ENCODE peak calls at places on chromosome 20, in nine cellular contexts. One of them, this sample, is unnamed.

GRCh38 chr20:46970937-46971630 is 76.4 kb downstream of the EYA2 start:
- DNase-seq in transverse colon: no peak
- DNase-seq in GM06990: no peak
- DNase-seq in CD4-positive, alpha-beta T cell: no peak
- DNase-seq in tibial nerve: no peak
- DNase-seq in naive thymus-derived CD8-positive, alpha-beta T cell: no peak
- DNase-seq in substantia nigra: no peak
- DNase-seq in stimulated activated naive CD8-positive, alpha-beta T cell treated with anti-CD3 and anti-CD28 coated beads, Interleukin-15, amount 100 ng/mL, for 72 hours: no peak
- DNase-seq in GM13977: peak
- DNase-seq in this sample: no peak

GRCh38 chr20:51195419-51195901 is 172.6 kb upstream of the KCNG1 start:
- DNase-seq in transverse colon: no peak
- DNase-seq in GM06990: no peak
- DNase-seq in CD4-positive, alpha-beta T cell: no peak
- DNase-seq in tibial nerve: no peak
- DNase-seq in naive thymus-derived CD8-positive, alpha-beta T cell: no peak
- DNase-seq in substantia nigra: no peak
- DNase-seq in stimulated activated naive CD8-positive, alpha-beta T cell treated with anti-CD3 and anti-CD28 coated beads, Interleukin-15, amount 100 ng/mL, for 72 hours: no peak
- DNase-seq in GM13977: no peak
- DNase-seq in this sample: no peak

GRCh38 chr20:37745553-37745952 is 51.7 kb downstream of the CTNNBL1 start:
- DNase-seq in transverse colon: no peak
- DNase-seq in GM06990: peak
- DNase-seq in CD4-positive, alpha-beta T cell: no peak
- DNase-seq in tibial nerve: no peak
- DNase-seq in naive thymus-derived CD8-positive, alpha-beta T cell: no peak
- DNase-seq in substantia nigra: no peak
- DNase-seq in stimulated activated naive CD8-positive, alpha-beta T cell treated with anti-CD3 and anti-CD28 coated beads, Interleukin-15, amount 100 ng/mL, for 72 hours: peak
- DNase-seq in GM13977: no peak
- DNase-seq in this sample: no peak

GRCh38 chr20:63873477-63873971 is 8.5 kb downstream of the TPD52L2 start:
- DNase-seq in transverse colon: peak
- DNase-seq in GM06990: no peak
- DNase-seq in CD4-positive, alpha-beta T cell: no peak
- DNase-seq in tibial nerve: no peak
- DNase-seq in naive thymus-derived CD8-positive, alpha-beta T cell: no peak
- DNase-seq in substantia nigra: no peak
- DNase-seq in stimulated activated naive CD8-positive, alpha-beta T cell treated with anti-CD3 and anti-CD28 coated beads, Interleukin-15, amount 100 ng/mL, for 72 hours: no peak
- DNase-seq in GM13977: no peak
- DNase-seq in this sample: no peak

GRCh38 chr20:49398401-49399144 is 83.9 kb downstream of the KCNB1 start:
- DNase-seq in transverse colon: no peak
- DNase-seq in GM06990: no peak
- DNase-seq in CD4-positive, alpha-beta T cell: no peak
- DNase-seq in tibial nerve: no peak
- DNase-seq in naive thymus-derived CD8-positive, alpha-beta T cell: no peak
- DNase-seq in substantia nigra: no peak
- DNase-seq in stimulated activated naive CD8-positive, alpha-beta T cell treated with anti-CD3 and anti-CD28 coated beads, Interleukin-15, amount 100 ng/mL, for 72 hours: no peak
- DNase-seq in GM13977: no peak
- DNase-seq in this sample: no peak

GRCh38 chr20:48704761-48705160 is 123.0 kb downstream of the PREX1 start:
- DNase-seq in transverse colon: no peak
- DNase-seq in GM06990: no peak
- DNase-seq in CD4-positive, alpha-beta T cell: no peak
- DNase-seq in tibial nerve: no peak
- DNase-seq in naive thymus-derived CD8-positive, alpha-beta T cell: no peak
- DNase-seq in substantia nigra: no peak
- DNase-seq in stimulated activated naive CD8-positive, alpha-beta T cell treated with anti-CD3 and anti-CD28 coated beads, Interleukin-15, amount 100 ng/mL, for 72 hours: no peak
- DNase-seq in GM13977: no peak
- DNase-seq in this sample: no peak

GRCh38 chr20:59724457-59725366 is 120.4 kb downstream of the PHACTR3 start:
- DNase-seq in transverse colon: no peak
- DNase-seq in GM06990: no peak
- DNase-seq in CD4-positive, alpha-beta T cell: no peak
- DNase-seq in tibial nerve: no peak
- DNase-seq in naive thymus-derived CD8-positive, alpha-beta T cell: no peak
- DNase-seq in substantia nigra: no peak
- DNase-seq in stimulated activated naive CD8-positive, alpha-beta T cell treated with anti-CD3 and anti-CD28 coated beads, Interleukin-15, amount 100 ng/mL, for 72 hours: no peak
- DNase-seq in GM13977: no peak
- DNase-seq in this sample: no peak

GRCh38 chr20:15767636-15768369 is 805.4 kb downstream of the KIF16B start:
- DNase-seq in transverse colon: no peak
- DNase-seq in GM06990: no peak
- DNase-seq in CD4-positive, alpha-beta T cell: no peak
- DNase-seq in tibial nerve: no peak
- DNase-seq in naive thymus-derived CD8-positive, alpha-beta T cell: no peak
- DNase-seq in substantia nigra: no peak
- DNase-seq in stimulated activated naive CD8-positive, alpha-beta T cell treated with anti-CD3 and anti-CD28 coated beads, Interleukin-15, amount 100 ng/mL, for 72 hours: no peak
- DNase-seq in GM13977: no peak
- DNase-seq in this sample: no peak

GRCh38 chr20:57396212-57396611 is 5.0 kb downstream of the RBM38 start:
- DNase-seq in transverse colon: no peak
- DNase-seq in GM06990: no peak
- DNase-seq in CD4-positive, alpha-beta T cell: no peak
- DNase-seq in tibial nerve: no peak
- DNase-seq in naive thymus-derived CD8-positive, alpha-beta T cell: peak
- DNase-seq in substantia nigra: no peak
- DNase-seq in stimulated activated naive CD8-positive, alpha-beta T cell treated with anti-CD3 and anti-CD28 coated beads, Interleukin-15, amount 100 ng/mL, for 72 hours: no peak
- DNase-seq in GM13977: no peak
- DNase-seq in this sample: no peak

GRCh38 chr20:46348231-46348803 is 40.0 kb upstream of the CDH22 start:
- DNase-seq in transverse colon: no peak
- DNase-seq in GM06990: no peak
- DNase-seq in CD4-positive, alpha-beta T cell: no peak
- DNase-seq in tibial nerve: peak
- DNase-seq in naive thymus-derived CD8-positive, alpha-beta T cell: no peak
- DNase-seq in substantia nigra: peak
- DNase-seq in stimulated activated naive CD8-positive, alpha-beta T cell treated with anti-CD3 and anti-CD28 coated beads, Interleukin-15, amount 100 ng/mL, for 72 hours: no peak
- DNase-seq in GM13977: no peak
- DNase-seq in this sample: peak

GRCh38 chr20:5933802-5934436 is 16.4 kb downstream of the TRMT6 start:
- DNase-seq in transverse colon: no peak
- DNase-seq in GM06990: no peak
- DNase-seq in CD4-positive, alpha-beta T cell: no peak
- DNase-seq in tibial nerve: no peak
- DNase-seq in naive thymus-derived CD8-positive, alpha-beta T cell: no peak
- DNase-seq in substantia nigra: no peak
- DNase-seq in stimulated activated naive CD8-positive, alpha-beta T cell treated with anti-CD3 and anti-CD28 coated beads, Interleukin-15, amount 100 ng/mL, for 72 hours: no peak
- DNase-seq in GM13977: peak
- DNase-seq in this sample: peak

GRCh38 chr20:50339196-50339901 is 148.7 kb downstream of the CEBPB start:
- DNase-seq in transverse colon: no peak
- DNase-seq in GM06990: peak
- DNase-seq in CD4-positive, alpha-beta T cell: no peak
- DNase-seq in tibial nerve: no peak
- DNase-seq in naive thymus-derived CD8-positive, alpha-beta T cell: no peak
- DNase-seq in substantia nigra: no peak
- DNase-seq in stimulated activated naive CD8-positive, alpha-beta T cell treated with anti-CD3 and anti-CD28 coated beads, Interleukin-15, amount 100 ng/mL, for 72 hours: no peak
- DNase-seq in GM13977: no peak
- DNase-seq in this sample: no peak

GRCh38 chr20:61884571-61885389 is 180.9 kb downstream of the TAF4 start:
- DNase-seq in transverse colon: no peak
- DNase-seq in GM06990: no peak
- DNase-seq in CD4-positive, alpha-beta T cell: no peak
- DNase-seq in tibial nerve: no peak
- DNase-seq in naive thymus-derived CD8-positive, alpha-beta T cell: no peak
- DNase-seq in substantia nigra: no peak
- DNase-seq in stimulated activated naive CD8-positive, alpha-beta T cell treated with anti-CD3 and anti-CD28 coated beads, Interleukin-15, amount 100 ng/mL, for 72 hours: no peak
- DNase-seq in GM13977: no peak
- DNase-seq in this sample: no peak

GRCh38 chr20:33566781-33567603 is 77.1 kb downstream of the CBFA2T2 start:
- DNase-seq in transverse colon: no peak
- DNase-seq in GM06990: no peak
- DNase-seq in CD4-positive, alpha-beta T cell: no peak
- DNase-seq in tibial nerve: no peak
- DNase-seq in naive thymus-derived CD8-positive, alpha-beta T cell: no peak
- DNase-seq in substantia nigra: no peak
- DNase-seq in stimulated activated naive CD8-positive, alpha-beta T cell treated with anti-CD3 and anti-CD28 coated beads, Interleukin-15, amount 100 ng/mL, for 72 hours: no peak
- DNase-seq in GM13977: no peak
- DNase-seq in this sample: peak

GRCh38 chr20:49990310-49990720 is 7.5 kb downstream of the SNAI1 start:
- DNase-seq in transverse colon: no peak
- DNase-seq in GM06990: no peak
- DNase-seq in CD4-positive, alpha-beta T cell: no peak
- DNase-seq in tibial nerve: no peak
- DNase-seq in naive thymus-derived CD8-positive, alpha-beta T cell: no peak
- DNase-seq in substantia nigra: peak
- DNase-seq in stimulated activated naive CD8-positive, alpha-beta T cell treated with anti-CD3 and anti-CD28 coated beads, Interleukin-15, amount 100 ng/mL, for 72 hours: no peak
- DNase-seq in GM13977: no peak
- DNase-seq in this sample: no peak

GRCh38 chr20:37405351-37405897 is 59.5 kb downstream of the SRC start:
- DNase-seq in transverse colon: no peak
- DNase-seq in GM06990: no peak
- DNase-seq in CD4-positive, alpha-beta T cell: no peak
- DNase-seq in tibial nerve: no peak
- DNase-seq in naive thymus-derived CD8-positive, alpha-beta T cell: no peak
- DNase-seq in substantia nigra: no peak
- DNase-seq in stimulated activated naive CD8-positive, alpha-beta T cell treated with anti-CD3 and anti-CD28 coated beads, Interleukin-15, amount 100 ng/mL, for 72 hours: no peak
- DNase-seq in GM13977: no peak
- DNase-seq in this sample: no peak

GRCh38 chr20:36833275-36834020 is 42.5 kb upstream of the TLDC2 start:
- DNase-seq in transverse colon: peak
- DNase-seq in GM06990: no peak
- DNase-seq in CD4-positive, alpha-beta T cell: no peak
- DNase-seq in tibial nerve: no peak
- DNase-seq in naive thymus-derived CD8-positive, alpha-beta T cell: no peak
- DNase-seq in substantia nigra: no peak
- DNase-seq in stimulated activated naive CD8-positive, alpha-beta T cell treated with anti-CD3 and anti-CD28 coated beads, Interleukin-15, amount 100 ng/mL, for 72 hours: no peak
- DNase-seq in GM13977: no peak
- DNase-seq in this sample: peak

GRCh38 chr20:56795492-56795891 is 166.4 kb downstream of the TFAP2C start:
- DNase-seq in transverse colon: no peak
- DNase-seq in GM06990: no peak
- DNase-seq in CD4-positive, alpha-beta T cell: no peak
- DNase-seq in tibial nerve: no peak
- DNase-seq in naive thymus-derived CD8-positive, alpha-beta T cell: no peak
- DNase-seq in substantia nigra: no peak
- DNase-seq in stimulated activated naive CD8-positive, alpha-beta T cell treated with anti-CD3 and anti-CD28 coated beads, Interleukin-15, amount 100 ng/mL, for 72 hours: no peak
- DNase-seq in GM13977: no peak
- DNase-seq in this sample: no peak

GRCh38 chr20:41719151-41719550 is 101.0 kb upstream of the CHD6 start:
- DNase-seq in transverse colon: no peak
- DNase-seq in GM06990: no peak
- DNase-seq in CD4-positive, alpha-beta T cell: no peak
- DNase-seq in tibial nerve: no peak
- DNase-seq in naive thymus-derived CD8-positive, alpha-beta T cell: no peak
- DNase-seq in substantia nigra: no peak
- DNase-seq in stimulated activated naive CD8-positive, alpha-beta T cell treated with anti-CD3 and anti-CD28 coated beads, Interleukin-15, amount 100 ng/mL, for 72 hours: no peak
- DNase-seq in GM13977: no peak
- DNase-seq in this sample: no peak

GRCh38 chr20:6265204-6265904 is 142.5 kb upstream of the FERMT1 start:
- DNase-seq in transverse colon: no peak
- DNase-seq in GM06990: no peak
- DNase-seq in CD4-positive, alpha-beta T cell: no peak
- DNase-seq in tibial nerve: no peak
- DNase-seq in naive thymus-derived CD8-positive, alpha-beta T cell: no peak
- DNase-seq in substantia nigra: peak
- DNase-seq in stimulated activated naive CD8-positive, alpha-beta T cell treated with anti-CD3 and anti-CD28 coated beads, Interleukin-15, amount 100 ng/mL, for 72 hours: no peak
- DNase-seq in GM13977: peak
- DNase-seq in this sample: peak

GRCh38 chr20:43895235-43895634 is 19.4 kb upstream of the TOX2 start:
- DNase-seq in transverse colon: no peak
- DNase-seq in GM06990: no peak
- DNase-seq in CD4-positive, alpha-beta T cell: no peak
- DNase-seq in tibial nerve: no peak
- DNase-seq in naive thymus-derived CD8-positive, alpha-beta T cell: no peak
- DNase-seq in substantia nigra: no peak
- DNase-seq in stimulated activated naive CD8-positive, alpha-beta T cell treated with anti-CD3 and anti-CD28 coated beads, Interleukin-15, amount 100 ng/mL, for 72 hours: no peak
- DNase-seq in GM13977: no peak
- DNase-seq in this sample: no peak

GRCh38 chr20:64101731-64102621 is 5.4 kb downstream of the NPBWR2 start:
- DNase-seq in transverse colon: peak
- DNase-seq in GM06990: peak
- DNase-seq in CD4-positive, alpha-beta T cell: peak
- DNase-seq in tibial nerve: no peak
- DNase-seq in naive thymus-derived CD8-positive, alpha-beta T cell: peak
- DNase-seq in substantia nigra: no peak
- DNase-seq in stimulated activated naive CD8-positive, alpha-beta T cell treated with anti-CD3 and anti-CD28 coated beads, Interleukin-15, amount 100 ng/mL, for 72 hours: peak
- DNase-seq in GM13977: peak
- DNase-seq in this sample: peak

GRCh38 chr20:40897177-40897700 is 131.4 kb upstream of the TOP1 start:
- DNase-seq in transverse colon: no peak
- DNase-seq in GM06990: no peak
- DNase-seq in CD4-positive, alpha-beta T cell: no peak
- DNase-seq in tibial nerve: no peak
- DNase-seq in naive thymus-derived CD8-positive, alpha-beta T cell: no peak
- DNase-seq in substantia nigra: no peak
- DNase-seq in stimulated activated naive CD8-positive, alpha-beta T cell treated with anti-CD3 and anti-CD28 coated beads, Interleukin-15, amount 100 ng/mL, for 72 hours: no peak
- DNase-seq in GM13977: no peak
- DNase-seq in this sample: no peak

GRCh38 chr20:44646023-44646640 is 5.4 kb downstream of the ADA start:
- DNase-seq in transverse colon: peak
- DNase-seq in GM06990: peak
- DNase-seq in CD4-positive, alpha-beta T cell: no peak
- DNase-seq in tibial nerve: no peak
- DNase-seq in naive thymus-derived CD8-positive, alpha-beta T cell: no peak
- DNase-seq in substantia nigra: no peak
- DNase-seq in stimulated activated naive CD8-positive, alpha-beta T cell treated with anti-CD3 and anti-CD28 coated beads, Interleukin-15, amount 100 ng/mL, for 72 hours: peak
- DNase-seq in GM13977: no peak
- DNase-seq in this sample: no peak

GRCh38 chr20:37649017-37649416 is 44.8 kb upstream of the CTNNBL1 start:
- DNase-seq in transverse colon: no peak
- DNase-seq in GM06990: no peak
- DNase-seq in CD4-positive, alpha-beta T cell: no peak
- DNase-seq in tibial nerve: no peak
- DNase-seq in naive thymus-derived CD8-positive, alpha-beta T cell: no peak
- DNase-seq in substantia nigra: no peak
- DNase-seq in stimulated activated naive CD8-positive, alpha-beta T cell treated with anti-CD3 and anti-CD28 coated beads, Interleukin-15, amount 100 ng/mL, for 72 hours: no peak
- DNase-seq in GM13977: no peak
- DNase-seq in this sample: no peak

GRCh38 chr20:19427480-19427879 is 215.0 kb downstream of the SLC24A3 start:
- DNase-seq in transverse colon: no peak
- DNase-seq in GM06990: no peak
- DNase-seq in CD4-positive, alpha-beta T cell: no peak
- DNase-seq in tibial nerve: no peak
- DNase-seq in naive thymus-derived CD8-positive, alpha-beta T cell: no peak
- DNase-seq in substantia nigra: no peak
- DNase-seq in stimulated activated naive CD8-positive, alpha-beta T cell treated with anti-CD3 and anti-CD28 coated beads, Interleukin-15, amount 100 ng/mL, for 72 hours: no peak
- DNase-seq in GM13977: no peak
- DNase-seq in this sample: no peak

GRCh38 chr20:51326241-51326819 is 216.2 kb downstream of the NFATC2 start:
- DNase-seq in transverse colon: peak
- DNase-seq in GM06990: no peak
- DNase-seq in CD4-positive, alpha-beta T cell: peak
- DNase-seq in tibial nerve: no peak
- DNase-seq in naive thymus-derived CD8-positive, alpha-beta T cell: peak
- DNase-seq in substantia nigra: no peak
- DNase-seq in stimulated activated naive CD8-positive, alpha-beta T cell treated with anti-CD3 and anti-CD28 coated beads, Interleukin-15, amount 100 ng/mL, for 72 hours: no peak
- DNase-seq in GM13977: no peak
- DNase-seq in this sample: peak

GRCh38 chr20:31974975-31975481 is 7.1 kb downstream of the XKR7 start:
- DNase-seq in transverse colon: no peak
- DNase-seq in GM06990: no peak
- DNase-seq in CD4-positive, alpha-beta T cell: no peak
- DNase-seq in tibial nerve: no peak
- DNase-seq in naive thymus-derived CD8-positive, alpha-beta T cell: no peak
- DNase-seq in substantia nigra: no peak
- DNase-seq in stimulated activated naive CD8-positive, alpha-beta T cell treated with anti-CD3 and anti-CD28 coated beads, Interleukin-15, amount 100 ng/mL, for 72 hours: no peak
- DNase-seq in GM13977: no peak
- DNase-seq in this sample: no peak

GRCh38 chr20:6418732-6419131 is 295.9 kb upstream of the FERMT1 start:
- DNase-seq in transverse colon: no peak
- DNase-seq in GM06990: no peak
- DNase-seq in CD4-positive, alpha-beta T cell: no peak
- DNase-seq in tibial nerve: no peak
- DNase-seq in naive thymus-derived CD8-positive, alpha-beta T cell: no peak
- DNase-seq in substantia nigra: no peak
- DNase-seq in stimulated activated naive CD8-positive, alpha-beta T cell treated with anti-CD3 and anti-CD28 coated beads, Interleukin-15, amount 100 ng/mL, for 72 hours: no peak
- DNase-seq in GM13977: no peak
- DNase-seq in this sample: no peak

GRCh38 chr20:34368547-34368946 is 5.5 kb downstream of the ITCH start:
- DNase-seq in transverse colon: no peak
- DNase-seq in GM06990: no peak
- DNase-seq in CD4-positive, alpha-beta T cell: no peak
- DNase-seq in tibial nerve: no peak
- DNase-seq in naive thymus-derived CD8-positive, alpha-beta T cell: no peak
- DNase-seq in substantia nigra: no peak
- DNase-seq in stimulated activated naive CD8-positive, alpha-beta T cell treated with anti-CD3 and anti-CD28 coated beads, Interleukin-15, amount 100 ng/mL, for 72 hours: no peak
- DNase-seq in GM13977: no peak
- DNase-seq in this sample: no peak

GRCh38 chr20:24721891-24722530 is 227.1 kb upstream of the CST7 start:
- DNase-seq in transverse colon: no peak
- DNase-seq in GM06990: no peak
- DNase-seq in CD4-positive, alpha-beta T cell: no peak
- DNase-seq in tibial nerve: no peak
- DNase-seq in naive thymus-derived CD8-positive, alpha-beta T cell: no peak
- DNase-seq in substantia nigra: no peak
- DNase-seq in stimulated activated naive CD8-positive, alpha-beta T cell treated with anti-CD3 and anti-CD28 coated beads, Interleukin-15, amount 100 ng/mL, for 72 hours: no peak
- DNase-seq in GM13977: no peak
- DNase-seq in this sample: peak